ENCODE peak calls at places on chromosomes 5 and 9, in six cellular contexts. One of them, this sample, is unnamed.
A peak's percentile ranks its signal among the peaks of the same experiment; 100 is the strongest.

GRCh38 chr9:130936285-130937117 is 2.5 kb downstream of the FIBCD1 start:
- ATAC-seq in upper lobe of right lung: peak; percentile 32
- ATAC-seq in PC-3: peak; percentile 13
- ATAC-seq in GM12878: no peak
- ATAC-seq in lower lobe of right lung: peak; percentile 6
- ATAC-seq in HCT116: peak; percentile 31
- ATAC-seq in this sample: peak; percentile 26

GRCh38 chr9:120917285-120917684 is 9.3 kb downstream of the TRAF1 start:
- ATAC-seq in upper lobe of right lung: no peak
- ATAC-seq in PC-3: no peak
- ATAC-seq in GM12878: no peak
- ATAC-seq in lower lobe of right lung: no peak
- ATAC-seq in HCT116: no peak
- ATAC-seq in this sample: no peak

GRCh38 chr5:43422143-43422542 is 10.0 kb upstream of the CCL28 start:
- ATAC-seq in upper lobe of right lung: peak; percentile 75
- ATAC-seq in PC-3: peak; percentile 73
- ATAC-seq in GM12878: no peak
- ATAC-seq in lower lobe of right lung: peak; percentile 61
- ATAC-seq in HCT116: no peak
- ATAC-seq in this sample: peak; percentile 43

GRCh38 chr5:59001716-59002115 is 418.8 kb downstream of the RAB3C start:
- ATAC-seq in upper lobe of right lung: no peak
- ATAC-seq in PC-3: no peak
- ATAC-seq in GM12878: no peak
- ATAC-seq in lower lobe of right lung: no peak
- ATAC-seq in HCT116: no peak
- ATAC-seq in this sample: no peak

GRCh38 chr5:142360051-142360498 is 35.3 kb upstream of the SPRY4 start:
- ATAC-seq in upper lobe of right lung: no peak
- ATAC-seq in PC-3: no peak
- ATAC-seq in GM12878: peak; percentile 5
- ATAC-seq in lower lobe of right lung: no peak
- ATAC-seq in HCT116: no peak
- ATAC-seq in this sample: no peak

GRCh38 chr5:13328316-13328715 is 616.2 kb downstream of the DNAH5 start:
- ATAC-seq in upper lobe of right lung: no peak
- ATAC-seq in PC-3: peak; percentile 53
- ATAC-seq in GM12878: no peak
- ATAC-seq in lower lobe of right lung: no peak
- ATAC-seq in HCT116: no peak
- ATAC-seq in this sample: no peak

GRCh38 chr5:65072836-65073620 is 304.3 kb downstream of the CWC27 start:
- ATAC-seq in upper lobe of right lung: no peak
- ATAC-seq in PC-3: no peak
- ATAC-seq in GM12878: no peak
- ATAC-seq in lower lobe of right lung: no peak
- ATAC-seq in HCT116: no peak
- ATAC-seq in this sample: no peak

GRCh38 chr9:109934499-109935214 is 154.7 kb downstream of the PALM2AKAP2 start:
- ATAC-seq in upper lobe of right lung: no peak
- ATAC-seq in PC-3: no peak
- ATAC-seq in GM12878: peak; percentile 40
- ATAC-seq in lower lobe of right lung: no peak
- ATAC-seq in HCT116: no peak
- ATAC-seq in this sample: no peak

GRCh38 chr5:179568731-179569130 is 18.4 kb downstream of the RUFY1 start:
- ATAC-seq in upper lobe of right lung: no peak
- ATAC-seq in PC-3: no peak
- ATAC-seq in GM12878: no peak
- ATAC-seq in lower lobe of right lung: no peak
- ATAC-seq in HCT116: no peak
- ATAC-seq in this sample: no peak

GRCh38 chr5:168651654-168652053 is 72.5 kb upstream of the PANK3 start:
- ATAC-seq in upper lobe of right lung: no peak
- ATAC-seq in PC-3: peak; percentile 74
- ATAC-seq in GM12878: no peak
- ATAC-seq in lower lobe of right lung: no peak
- ATAC-seq in HCT116: no peak
- ATAC-seq in this sample: peak; percentile 83

GRCh38 chr9:38039090-38039906 is 29.7 kb downstream of the SHB start:
- ATAC-seq in upper lobe of right lung: peak; percentile 29
- ATAC-seq in PC-3: peak; percentile 77
- ATAC-seq in GM12878: no peak
- ATAC-seq in lower lobe of right lung: peak; percentile 22
- ATAC-seq in HCT116: peak; percentile 68
- ATAC-seq in this sample: no peak

GRCh38 chr5:124161286-124161685 is 585.2 kb downstream of the ZNF608 start:
- ATAC-seq in upper lobe of right lung: no peak
- ATAC-seq in PC-3: no peak
- ATAC-seq in GM12878: no peak
- ATAC-seq in lower lobe of right lung: no peak
- ATAC-seq in HCT116: no peak
- ATAC-seq in this sample: no peak

GRCh38 chr9:18753904-18754303 is 279.1 kb downstream of the SAXO1 start:
- ATAC-seq in upper lobe of right lung: no peak
- ATAC-seq in PC-3: no peak
- ATAC-seq in GM12878: no peak
- ATAC-seq in lower lobe of right lung: no peak
- ATAC-seq in HCT116: no peak
- ATAC-seq in this sample: no peak

GRCh38 chr5:79562351-79563246 is 48.7 kb upstream of the HOMER1 start:
- ATAC-seq in upper lobe of right lung: no peak
- ATAC-seq in PC-3: peak; percentile 57
- ATAC-seq in GM12878: no peak
- ATAC-seq in lower lobe of right lung: no peak
- ATAC-seq in HCT116: no peak
- ATAC-seq in this sample: no peak

GRCh38 chr5:41522193-41522786 is 11.9 kb upstream of the PLCXD3 start:
- ATAC-seq in upper lobe of right lung: no peak
- ATAC-seq in PC-3: no peak
- ATAC-seq in GM12878: no peak
- ATAC-seq in lower lobe of right lung: no peak
- ATAC-seq in HCT116: no peak
- ATAC-seq in this sample: no peak

GRCh38 chr5:81222285-81222684 is 10.8 kb upstream of the CKMT2 start:
- ATAC-seq in upper lobe of right lung: peak; percentile 84
- ATAC-seq in PC-3: no peak
- ATAC-seq in GM12878: no peak
- ATAC-seq in lower lobe of right lung: peak; percentile 74
- ATAC-seq in HCT116: no peak
- ATAC-seq in this sample: no peak

GRCh38 chr9:109182940-109183798 is 16.1 kb upstream of the FRRS1L start:
- ATAC-seq in upper lobe of right lung: peak; percentile 60
- ATAC-seq in PC-3: peak; percentile 94
- ATAC-seq in GM12878: peak; percentile 84
- ATAC-seq in lower lobe of right lung: peak; percentile 53
- ATAC-seq in HCT116: peak; percentile 93
- ATAC-seq in this sample: no peak

GRCh38 chr5:150153957-150154617 is 1.6 kb downstream of the PDGFRB start:
- ATAC-seq in upper lobe of right lung: no peak
- ATAC-seq in PC-3: peak; percentile 50
- ATAC-seq in GM12878: peak; percentile 87
- ATAC-seq in lower lobe of right lung: peak; percentile 4
- ATAC-seq in HCT116: peak; percentile 41
- ATAC-seq in this sample: no peak

GRCh38 chr9:129497064-129497836 is 123.7 kb downstream of the C9orf50 start:
- ATAC-seq in upper lobe of right lung: peak; percentile 2
- ATAC-seq in PC-3: peak; percentile 6
- ATAC-seq in GM12878: no peak
- ATAC-seq in lower lobe of right lung: peak; percentile 4
- ATAC-seq in HCT116: peak; percentile 10
- ATAC-seq in this sample: peak; percentile 29

GRCh38 chr5:40166757-40167156 is 513.0 kb upstream of the PTGER4 start:
- ATAC-seq in upper lobe of right lung: no peak
- ATAC-seq in PC-3: peak; percentile 68
- ATAC-seq in GM12878: no peak
- ATAC-seq in lower lobe of right lung: no peak
- ATAC-seq in HCT116: no peak
- ATAC-seq in this sample: no peak

GRCh38 chr5:176381423-176381822 is 7.0 kb downstream of the NOP16 start:
- ATAC-seq in upper lobe of right lung: no peak
- ATAC-seq in PC-3: no peak
- ATAC-seq in GM12878: no peak
- ATAC-seq in lower lobe of right lung: no peak
- ATAC-seq in HCT116: no peak
- ATAC-seq in this sample: peak; percentile 75

GRCh38 chr5:151569132-151570046 is 21.7 kb downstream of the FAT2 start:
- ATAC-seq in upper lobe of right lung: no peak
- ATAC-seq in PC-3: no peak
- ATAC-seq in GM12878: peak; percentile 88
- ATAC-seq in lower lobe of right lung: no peak
- ATAC-seq in HCT116: no peak
- ATAC-seq in this sample: no peak

GRCh38 chr5:76196886-76197489 is 113.8 kb downstream of the SV2C start:
- ATAC-seq in upper lobe of right lung: no peak
- ATAC-seq in PC-3: no peak
- ATAC-seq in GM12878: no peak
- ATAC-seq in lower lobe of right lung: no peak
- ATAC-seq in HCT116: no peak
- ATAC-seq in this sample: no peak

GRCh38 chr5:32490972-32491557 is 46.5 kb upstream of the ZFR start:
- ATAC-seq in upper lobe of right lung: no peak
- ATAC-seq in PC-3: no peak
- ATAC-seq in GM12878: no peak
- ATAC-seq in lower lobe of right lung: no peak
- ATAC-seq in HCT116: no peak
- ATAC-seq in this sample: no peak

GRCh38 chr5:160500776-160501175 is 79.1 kb downstream of the PTTG1 start:
- ATAC-seq in upper lobe of right lung: peak; percentile 84
- ATAC-seq in PC-3: no peak
- ATAC-seq in GM12878: peak; percentile 28
- ATAC-seq in lower lobe of right lung: peak; percentile 80
- ATAC-seq in HCT116: no peak
- ATAC-seq in this sample: no peak

GRCh38 chr9:114493521-114494184 is 11.6 kb downstream of the WHRN start:
- ATAC-seq in upper lobe of right lung: no peak
- ATAC-seq in PC-3: no peak
- ATAC-seq in GM12878: peak; percentile 46
- ATAC-seq in lower lobe of right lung: no peak
- ATAC-seq in HCT116: no peak
- ATAC-seq in this sample: no peak

GRCh38 chr9:38311382-38312270 is 80.9 kb upstream of the ALDH1B1 start:
- ATAC-seq in upper lobe of right lung: no peak
- ATAC-seq in PC-3: no peak
- ATAC-seq in GM12878: no peak
- ATAC-seq in lower lobe of right lung: no peak
- ATAC-seq in HCT116: peak; percentile 52
- ATAC-seq in this sample: peak; percentile 59

GRCh38 chr9:38160613-38161215 is 91.7 kb upstream of the SHB start:
- ATAC-seq in upper lobe of right lung: peak; percentile 81
- ATAC-seq in PC-3: no peak
- ATAC-seq in GM12878: peak; percentile 89
- ATAC-seq in lower lobe of right lung: peak; percentile 64
- ATAC-seq in HCT116: peak; percentile 97
- ATAC-seq in this sample: no peak

GRCh38 chr5:140112685-140113179 is 1.2 kb upstream of the PURA start:
- ATAC-seq in upper lobe of right lung: no peak
- ATAC-seq in PC-3: no peak
- ATAC-seq in GM12878: peak; percentile 25
- ATAC-seq in lower lobe of right lung: no peak
- ATAC-seq in HCT116: no peak
- ATAC-seq in this sample: no peak

GRCh38 chr5:172658869-172659513 is 17.9 kb downstream of the NEURL1B start:
- ATAC-seq in upper lobe of right lung: peak; percentile 59
- ATAC-seq in PC-3: no peak
- ATAC-seq in GM12878: no peak
- ATAC-seq in lower lobe of right lung: peak; percentile 55
- ATAC-seq in HCT116: no peak
- ATAC-seq in this sample: peak; percentile 52
- H3K4me1 ChIP-seq in upper lobe of right lung: peaks cover 43% of the 10 kb centered on the region
- H3K4me1 ChIP-seq in PC-3: no peaks in the 10 kb centered on the region
- H3K4me1 ChIP-seq in GM12878: no peaks in the 10 kb centered on the region
- H3K4me1 ChIP-seq in lower lobe of right lung: peaks cover 59% of the 10 kb centered on the region
- H3K4me1 ChIP-seq in HCT116: peaks cover 9% of the 10 kb centered on the region
- H3K4me1 ChIP-seq in this sample: peaks cover 28% of the 10 kb centered on the region

GRCh38 chr5:72185717-72186388 is 78.6 kb downstream of the MAP1B start:
- ATAC-seq in upper lobe of right lung: no peak
- ATAC-seq in PC-3: no peak
- ATAC-seq in GM12878: no peak
- ATAC-seq in lower lobe of right lung: no peak
- ATAC-seq in HCT116: no peak
- ATAC-seq in this sample: peak; percentile 42
- H3K27ac ChIP-seq in upper lobe of right lung: no peak overlapping the region
- H3K27ac ChIP-seq in PC-3: no peak overlapping the region
- H3K27ac ChIP-seq in GM12878: no peak overlapping the region
- H3K27ac ChIP-seq in lower lobe of right lung: no peak overlapping the region
- H3K27ac ChIP-seq in HCT116: no peak overlapping the region
- H3K27ac ChIP-seq in this sample: peak overlapping the region; percentile 44

GRCh38 chr9:12702160-12702758 is 9.1 kb downstream of the TYRP1 start:
- ATAC-seq in upper lobe of right lung: peak; percentile 79
- ATAC-seq in PC-3: peak; percentile 54
- ATAC-seq in GM12878: no peak
- ATAC-seq in lower lobe of right lung: peak; percentile 50
- ATAC-seq in HCT116: peak; percentile 91
- ATAC-seq in this sample: peak; percentile 65
- TF ChIP-seq CTCF in upper lobe of right lung: peak; percentile 58
- TF ChIP-seq CTCF in PC-3: peak; percentile 81
- TF ChIP-seq CTCF in GM12878: no peak
- TF ChIP-seq CTCF in lower lobe of right lung: peak; percentile 50
- TF ChIP-seq CTCF in HCT116: peak; percentile 77
- TF ChIP-seq CTCF in this sample: peak; percentile 12

GRCh38 chr5:1498623-1499416 is 24.9 kb downstream of the LPCAT1 start:
- ATAC-seq in upper lobe of right lung: no peak
- ATAC-seq in PC-3: no peak
- ATAC-seq in GM12878: peak; percentile 50
- ATAC-seq in lower lobe of right lung: no peak
- ATAC-seq in HCT116: no peak
- ATAC-seq in this sample: no peak

GRCh38 chr5:1501372-1502045 is 22.3 kb downstream of the LPCAT1 start:
- ATAC-seq in upper lobe of right lung: no peak
- ATAC-seq in PC-3: no peak
- ATAC-seq in GM12878: no peak
- ATAC-seq in lower lobe of right lung: no peak
- ATAC-seq in HCT116: peak; percentile 6
- ATAC-seq in this sample: no peak

GRCh38 chr5:1497795-1498622 is 25.8 kb downstream of the LPCAT1 start:
- ATAC-seq in upper lobe of right lung: no peak
- ATAC-seq in PC-3: no peak
- ATAC-seq in GM12878: peak; percentile 18
- ATAC-seq in lower lobe of right lung: no peak
- ATAC-seq in HCT116: no peak
- ATAC-seq in this sample: no peak

GRCh38 chr5:1500411-1501091 is 23.2 kb downstream of the LPCAT1 start:
- ATAC-seq in upper lobe of right lung: peak; percentile 51
- ATAC-seq in PC-3: no peak
- ATAC-seq in GM12878: no peak
- ATAC-seq in lower lobe of right lung: peak; percentile 43
- ATAC-seq in HCT116: no peak
- ATAC-seq in this sample: peak; percentile 81

DNA sequence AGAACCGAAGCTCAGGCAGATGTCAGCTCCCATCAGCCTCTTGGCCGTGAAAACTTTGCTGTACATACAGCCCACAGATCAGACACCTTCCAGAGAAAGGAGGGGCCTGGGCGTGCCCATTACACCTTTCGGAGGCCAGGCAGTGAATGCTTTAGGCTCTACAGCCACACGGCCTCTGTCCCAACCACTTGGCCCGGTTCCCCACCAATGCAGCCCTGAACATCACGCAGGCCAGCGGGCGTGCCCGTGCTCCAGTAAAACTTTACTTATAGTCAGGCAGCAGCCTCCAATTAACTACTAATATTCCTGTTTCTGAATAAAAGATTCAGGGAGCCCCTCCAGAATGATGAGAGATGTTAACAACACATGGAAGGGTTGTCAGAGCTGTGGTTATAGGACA is 23.9 kb downstream of the LPCAT1 start:
- ATAC-seq in upper lobe of right lung: no peak
- ATAC-seq in PC-3: no peak
- ATAC-seq in GM12878: no peak
- ATAC-seq in lower lobe of right lung: no peak
- ATAC-seq in HCT116: no peak
- ATAC-seq in this sample: no peak
- H3K4me1 ChIP-seq in upper lobe of right lung: peaks cover 45% of the 10 kb centered on the region
- H3K4me1 ChIP-seq in PC-3: no peaks in the 10 kb centered on the region
- H3K4me1 ChIP-seq in GM12878: peaks cover 98% of the 10 kb centered on the region
- H3K4me1 ChIP-seq in lower lobe of right lung: peaks cover 69% of the 10 kb centered on the region
- H3K4me1 ChIP-seq in HCT116: no peaks in the 10 kb centered on the region
- H3K4me1 ChIP-seq in this sample: no peaks in the 10 kb centered on the region